ENCODE peak calls at places on chromosomes 11 and 22, in nine cellular contexts. K is choroid plexus epithelial cell, F is AG10803, N is heart left ventricle, J is OCI-LY7, O is stomach, Q is activated B cell treated with CpG ODN at 0.5 μM for 24 hours, L is esophagus squamous epithelium, A is fibroblast of mammary gland. X is an unnamed sample.
A peak's percentile ranks its signal among the peaks of the same experiment; 100 is the strongest.

GRCh38 chr22:38867496-38868285 is 4.3 kb downstream of the CBX6 start:
- DNase-seq in J (no peak), L (no peak), O (no peak), F (no peak), K (no peak), Q (peak; percentile 12), N (no peak), A (no peak), X (no peak)

GRCh38 chr11:134346976-134347350 is 15.2 kb downstream of the GLB1L2 start:
- DNase-seq in A (no peak), J (no peak), K (no peak), N (no peak), O (no peak), L (no peak), F (no peak), Q (no peak), X (no peak)

GRCh38 chr11:69635804-69636511 is 5.0 kb upstream of the CCND1 start:
- DNase-seq in A (no peak), F (no peak), O (no peak), N (no peak), Q (no peak), K (no peak), L (no peak), J (no peak), X (no peak)

GRCh38 chr11:37613031-37613430 is 1015.0 kb upstream of the RAG2 start:
- DNase-seq in K (no peak), F (no peak), A (no peak), O (no peak), Q (no peak), L (no peak), N (no peak), J (no peak), X (no peak)

GRCh38 chr11:64854157-64854533 is 9.7 kb upstream of the CDC42BPG start:
- DNase-seq in A (no peak), O (no peak), L (no peak), K (no peak), J (no peak), Q (no peak), F (no peak), N (no peak), X (no peak)

GRCh38 chr11:111977141-111978027 is 40.2 kb downstream of the DIXDC1 start:
- DNase-seq in K (peak; percentile 34), N (peak; percentile 81), J (no peak), A (peak; percentile 22), F (peak; percentile 34), Q (peak; percentile 30), O (peak; percentile 68), L (no peak), X (no peak)

GRCh38 chr11:6319001-6319878 is 1.1 kb downstream of the CAVIN3 start:
- DNase-seq in K (peak; percentile 64), N (peak; percentile 76), A (peak; percentile 32), Q (no peak), J (no peak), F (peak; percentile 48), O (peak; percentile 40), L (no peak), X (no peak)

GRCh38 chr11:68552542-68552941 is 92.0 kb downstream of the PPP6R3 start:
- DNase-seq in J (no peak), A (no peak), O (no peak), Q (no peak), F (no peak), L (no peak), N (no peak), K (peak; percentile 13), X (no peak)

GRCh38 chr22:40310081-40310770 is 36.1 kb upstream of the ADSL start:
- DNase-seq in N (no peak), O (no peak), L (no peak), F (peak; percentile 93), A (peak; percentile 91), K (peak; percentile 86), J (no peak), Q (no peak), X (no peak)

GRCh38 chr11:71304491-71304890 is 52.1 kb upstream of the SHANK2 start:
- DNase-seq in L (no peak), Q (no peak), A (no peak), F (no peak), J (no peak), N (no peak), K (no peak), O (peak; percentile 3), X (no peak)

GRCh38 chr11:100948936-100949335 is 180.7 kb downstream of the PGR start:
- DNase-seq in A (no peak), N (no peak), K (peak; percentile 58), F (no peak), J (no peak), L (no peak), Q (no peak), O (no peak), X (no peak)

GRCh38 chr22:40418366-40419201 is 48.2 kb downstream of the SGSM3 start:
- DNase-seq in O (no peak), Q (no peak), J (peak; percentile 86), K (no peak), F (no peak), N (peak; percentile 69), L (no peak), A (peak; percentile 15), X (no peak)

GRCh38 chr11:124799384-124800225 is 601 bp downstream of the MSANTD2 start:
- DNase-seq in N (peak; percentile 31), L (no peak), K (peak; percentile 30), A (peak; percentile 14), J (peak; percentile 62), Q (peak; percentile 53), F (peak; percentile 7), O (peak; percentile 28), X (no peak)

GRCh38 chr11:88098289-88098688 is 77.0 kb downstream of the RAB38 start:
- DNase-seq in L (no peak), K (peak; percentile 29), N (no peak), A (no peak), Q (no peak), F (no peak), J (no peak), O (no peak), X (no peak)

GRCh38 chr11:91489989-91490388 is 734.6 kb upstream of the FAT3 start:
- DNase-seq in J (no peak), Q (no peak), O (no peak), A (no peak), F (no peak), N (no peak), K (no peak), L (no peak), X (no peak)

GRCh38 chr11:79011357-79011756 is 429.5 kb downstream of the TENM4 start:
- DNase-seq in J (no peak), N (no peak), A (no peak), F (no peak), O (no peak), Q (no peak), L (no peak), K (no peak), X (no peak)

GRCh38 chr11:128876133-128876650 is 9.1 kb upstream of the KCNJ1 start:
- DNase-seq in Q (no peak), A (no peak), O (no peak), N (no peak), J (no peak), K (no peak), L (no peak), F (no peak), X (no peak)
- TF ChIP-seq CTCF in Q (no peak), A (no peak), O (no peak), N (no peak), J (no peak), K (no peak), L (no peak), F (no peak), X (no peak)

GRCh38 chr22:19968450-19968891 is 26.9 kb upstream of the TXNRD2 start:
- DNase-seq in O (peak; percentile 49), F (no peak), A (no peak), L (no peak), K (no peak), Q (no peak), N (no peak), J (no peak), X (no peak)
- TF ChIP-seq CTCF in O (no peak), F (no peak), A (no peak), L (no peak), K (no peak), Q (no peak), N (no peak), J (no peak), X (no peak)

DNA sequence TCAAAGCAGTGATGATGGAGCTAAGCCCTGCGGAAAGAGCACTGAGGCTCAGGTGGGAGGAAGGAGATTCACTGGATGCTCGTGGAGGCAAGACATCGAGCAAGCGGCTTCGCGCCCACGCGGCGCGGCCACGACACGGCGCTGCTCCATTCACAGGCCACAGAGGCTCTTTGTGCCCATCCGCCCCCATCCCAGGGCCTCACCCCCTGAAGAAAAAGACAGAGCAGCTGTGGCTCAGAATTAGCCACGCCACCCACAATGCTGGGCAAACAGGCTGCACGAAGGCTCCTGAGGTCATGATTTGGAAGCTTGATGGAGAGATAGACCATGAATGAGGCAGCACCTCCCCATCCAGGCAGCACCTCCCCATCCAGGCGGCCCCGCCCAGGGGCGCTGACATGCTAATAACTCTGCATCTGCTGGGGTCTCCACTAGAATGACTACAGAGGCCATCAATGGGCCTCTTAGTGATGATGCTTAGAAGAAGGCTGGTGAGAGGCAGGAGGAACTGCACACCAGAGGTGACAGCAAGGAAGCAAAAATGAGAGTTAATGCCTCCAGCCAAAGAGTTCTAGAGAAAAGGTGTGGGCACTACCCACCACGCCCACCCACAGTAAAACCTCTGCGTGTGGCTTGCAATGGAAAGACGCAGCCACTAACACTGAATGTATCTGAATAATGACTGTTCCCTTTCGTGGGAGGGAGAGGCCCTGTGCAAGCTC is 43.5 kb downstream of the MYH9 start:
- DNase-seq in L (no peak), N (no peak), F (no peak), Q (no peak), K (no peak), O (no peak), A (no peak), J (no peak), X (no peak)
- TF ChIP-seq CTCF in L (no peak), N (no peak), F (no peak), Q (no peak), K (no peak), O (no peak), A (no peak), J (no peak), X (no peak)

GRCh38 chr22:33227791-33228190 is 169.6 kb upstream of the SYN3 start:
- DNase-seq in N (no peak), Q (no peak), L (no peak), O (no peak), J (no peak), K (no peak), F (no peak), A (no peak), X (no peak)
- TF ChIP-seq CTCF in N (no peak), Q (no peak), L (no peak), O (no peak), J (no peak), K (no peak), F (no peak), A (no peak), X (no peak)

GRCh38 chr11:83801799-83802198 is 515.6 kb upstream of the CCDC90B start:
- DNase-seq in J (no peak), Q (no peak), L (no peak), O (no peak), F (no peak), N (no peak), A (no peak), K (no peak), X (no peak)
- TF ChIP-seq CTCF in J (peak; percentile 44), Q (no peak), L (no peak), O (no peak), F (peak; percentile 29), N (no peak), A (peak; percentile 32), K (peak; percentile 38), X (no peak)